ENCODE peak calls at places on chromosomes 2 and 18, in ten cellular contexts. A is colonic mucosa, H is neural progenitor cell, T is psoas muscle, P is Caco-2, G is astrocyte, V is left ventricle myocardium inferior, Z is GM12878, U is HCT116, F is mucosa of descending colon. M is an unnamed sample. For H3K4me1, the result is how much of the 10 kb centered on the place peaks cover.

GRCh38 chr2:225472161-225472560 is 72.7 kb downstream of the NYAP2 start:
- DNase-seq in A (no peak), H (peak), T (no peak), P (no peak), G (peak), V (no peak), Z (no peak), U (no peak), F (no peak), M (no peak)

GRCh38 chr2:195566201-195566600 is 90.8 kb upstream of the SLC39A10 start:
- DNase-seq in A (no peak), H (no peak), T (no peak), P (no peak), G (no peak), V (no peak), Z (no peak), U (no peak), F (no peak), M (no peak)

GRCh38 chr2:66305714-66306113 is 129.2 kb upstream of the MEIS1 start:
- DNase-seq in A (peak), H (no peak), T (peak), P (no peak), G (peak), V (peak), Z (no peak), U (no peak), F (peak), M (peak)

GRCh38 chr2:45532171-45532570 is 78.9 kb downstream of the SRBD1 start:
- DNase-seq in A (no peak), H (no peak), T (no peak), P (no peak), G (no peak), V (no peak), Z (no peak), U (no peak), F (no peak), M (no peak)

GRCh38 chr18:9380101-9380500 is 45.5 kb downstream of the TWSG1 start:
- DNase-seq in A (no peak), H (no peak), T (no peak), P (no peak), G (peak), V (no peak), Z (no peak), U (no peak), F (no peak), M (no peak)

GRCh38 chr2:239285071-239285931 is 115.5 kb downstream of the HDAC4 start:
- DNase-seq in A (no peak), H (no peak), T (peak), P (no peak), G (peak), V (peak), Z (no peak), U (no peak), F (no peak), M (no peak)

GRCh38 chr18:50424877-50425690 is 50.2 kb downstream of the SKA1 start:
- DNase-seq in A (no peak), H (no peak), T (no peak), P (peak), G (peak), V (peak), Z (no peak), U (no peak), F (no peak), M (no peak)

GRCh38 chr2:199818001-199818400 is 33.0 kb downstream of the FTCDNL1 start:
- DNase-seq in A (no peak), H (no peak), T (no peak), P (no peak), G (no peak), V (no peak), Z (no peak), U (no peak), F (no peak), M (no peak)

GRCh38 chr2:16716051-16716450 is 50.4 kb upstream of the CYRIA start:
- DNase-seq in A (no peak), H (no peak), T (no peak), P (no peak), G (no peak), V (no peak), Z (no peak), U (no peak), F (no peak), M (peak)

GRCh38 chr2:241560883-241561474 is 2.4 kb downstream of the BOK start:
- DNase-seq in A (no peak), H (no peak), T (no peak), P (no peak), G (peak), V (no peak), Z (no peak), U (no peak), F (peak), M (no peak)

GRCh38 chr18:79366177-79367094 is 29.3 kb upstream of the NFATC1 start:
- DNase-seq in A (no peak), H (no peak), T (no peak), P (no peak), G (peak), V (no peak), Z (no peak), U (no peak), F (no peak), M (no peak)

GRCh38 chr2:108396845-108397244 is 19.1 kb downstream of the SULT1C4 start:
- DNase-seq in A (no peak), H (peak), T (no peak), P (peak), G (no peak), V (no peak), Z (no peak), U (peak), F (no peak), M (no peak)

GRCh38 chr2:51068237-51068636 is 36.3 kb upstream of the NRXN1 start:
- DNase-seq in A (no peak), H (no peak), T (no peak), P (no peak), G (no peak), V (no peak), Z (no peak), U (no peak), F (no peak), M (no peak)

GRCh38 chr2:112150447-112150846 is 12.3 kb downstream of the FBLN7 start:
- DNase-seq in A (peak), H (no peak), T (no peak), P (no peak), G (peak), V (no peak), Z (no peak), U (no peak), F (no peak), M (peak)

GRCh38 chr2:102336502-102336945 is 19.1 kb upstream of the IL18R1 start:
- DNase-seq in A (no peak), H (no peak), T (no peak), P (no peak), G (no peak), V (no peak), Z (no peak), U (no peak), F (no peak), M (no peak)

GRCh38 chr2:179729961-179730360 is 131.5 kb downstream of the ZNF385B start:
- DNase-seq in A (no peak), H (no peak), T (no peak), P (no peak), G (no peak), V (no peak), Z (no peak), U (no peak), F (no peak), M (no peak)

GRCh38 chr18:13165636-13166423 is 52.7 kb upstream of the LDLRAD4 start:
- DNase-seq in A (no peak), H (peak), T (no peak), P (no peak), G (no peak), V (no peak), Z (no peak), U (no peak), F (no peak), M (no peak)

GRCh38 chr2:215699698-215700407 is 264.0 kb upstream of the FN1 start:
- DNase-seq in A (no peak), H (no peak), T (no peak), P (no peak), G (no peak), V (no peak), Z (no peak), U (no peak), F (no peak), M (no peak)

GRCh38 chr18:11810379-11810778 is 40.8 kb upstream of the CHMP1B start:
- DNase-seq in A (no peak), H (no peak), T (no peak), P (no peak), G (no peak), V (no peak), Z (no peak), U (no peak), F (no peak), M (no peak)

GRCh38 chr2:33272001-33272400 is 204.4 kb upstream of the RASGRP3 start:
- DNase-seq in A (no peak), H (no peak), T (no peak), P (no peak), G (peak), V (no peak), Z (peak), U (no peak), F (no peak), M (no peak)

GRCh38 chr2:32711219-32711618 is 83.4 kb downstream of the TTC27 start:
- DNase-seq in A (no peak), H (no peak), T (no peak), P (no peak), G (peak), V (no peak), Z (no peak), U (no peak), F (no peak), M (no peak)

GRCh38 chr2:47534179-47534919 is 131.4 kb downstream of the MSH2 start:
- DNase-seq in A (peak), H (no peak), T (no peak), P (no peak), G (peak), V (no peak), Z (no peak), U (no peak), F (no peak), M (no peak)

GRCh38 chr2:61950571-61951315 is 45.3 kb downstream of the COMMD1 start:
- DNase-seq in A (no peak), H (no peak), T (no peak), P (no peak), G (no peak), V (no peak), Z (no peak), U (no peak), F (no peak), M (no peak)

GRCh38 chr2:29073913-29074312 is 410 bp downstream of the PCARE start:
- DNase-seq in A (no peak), H (no peak), T (no peak), P (no peak), G (no peak), V (no peak), Z (no peak), U (no peak), F (no peak), M (no peak)

GRCh38 chr2:8239402-8240127 is 442.3 kb upstream of the ID2 start:
- DNase-seq in A (no peak), H (peak), T (no peak), P (no peak), G (peak), V (no peak), Z (no peak), U (no peak), F (no peak), M (peak)

GRCh38 chr2:191083546-191083945 is 67.2 kb downstream of the STAT4 start:
- DNase-seq in A (no peak), H (no peak), T (no peak), P (no peak), G (peak), V (no peak), Z (no peak), U (no peak), F (no peak), M (no peak)
- H3K4me1 ChIP-seq in A (under half), H (under half), T (under half), P (under half), G (under half), V (under half), Z (under half), U (under half), F (under half), M (under half)

DNA sequence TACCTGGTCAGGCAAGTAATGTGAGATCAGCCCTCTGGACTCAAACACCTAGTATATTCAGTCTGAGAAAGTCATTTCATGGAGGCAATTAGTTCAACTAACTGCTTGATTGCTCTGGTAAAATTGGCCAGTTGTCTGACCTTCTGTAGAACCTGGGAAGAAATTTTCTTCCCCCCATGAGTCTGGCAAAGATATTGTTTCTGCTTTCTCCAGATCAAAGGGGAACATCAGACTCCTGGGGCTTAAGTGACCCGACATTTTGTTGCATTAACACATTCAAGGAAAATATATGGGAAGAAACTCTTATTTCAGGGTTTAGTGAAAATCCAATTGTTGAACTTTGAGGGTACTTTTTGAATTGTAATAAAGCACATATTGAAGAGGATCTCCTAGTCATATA is 375.1 kb downstream of the SUCLG1 start:
- DNase-seq in A (no peak), H (no peak), T (no peak), P (no peak), G (no peak), V (no peak), Z (no peak), U (no peak), F (no peak), M (no peak)
- TF ChIP-seq CTCF in A (no peak), H (no peak), T (no peak), P (no peak), G (no peak), V (no peak), Z (no peak), U (no peak), F (no peak), M (no peak)

GRCh38 chr18:23881778-23882177 is 132.8 kb upstream of the TTC39C start:
- DNase-seq in A (no peak), H (no peak), T (no peak), P (no peak), G (no peak), V (no peak), Z (no peak), U (no peak), F (no peak), M (no peak)

GRCh38 chr18:23879966-23880565 is 134.5 kb upstream of the TTC39C start:
- DNase-seq in A (no peak), H (no peak), T (no peak), P (no peak), G (no peak), V (no peak), Z (no peak), U (no peak), F (no peak), M (no peak)

GRCh38 chr18:23879126-23879525 is 135.4 kb upstream of the TTC39C start:
- DNase-seq in A (no peak), H (no peak), T (no peak), P (no peak), G (no peak), V (no peak), Z (no peak), U (no peak), F (no peak), M (no peak)

GRCh38 chr18:23879544-23879943 is 135.0 kb upstream of the TTC39C start:
- DNase-seq in A (no peak), H (no peak), T (no peak), P (no peak), G (no peak), V (no peak), Z (no peak), U (no peak), F (no peak), M (no peak)

DNA sequence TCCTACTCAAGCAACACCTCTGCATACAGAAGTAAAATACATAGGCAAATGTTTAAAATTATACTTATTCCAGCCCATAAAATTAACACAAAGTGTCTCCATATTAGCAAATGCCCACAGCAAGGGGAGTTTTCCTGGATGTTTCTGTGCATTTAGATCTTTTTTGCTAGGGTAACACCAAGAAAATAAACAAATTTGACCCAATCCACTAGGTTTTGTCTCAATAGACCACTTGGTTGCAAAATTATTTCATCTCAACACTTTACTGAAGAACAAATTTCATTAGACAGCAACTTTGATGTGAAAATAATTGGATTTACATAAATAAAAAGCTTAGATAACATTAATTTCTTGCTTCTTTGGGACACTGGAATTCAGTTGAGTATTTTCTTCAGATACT is 133.6 kb upstream of the TTC39C start:
- DNase-seq in A (no peak), H (no peak), T (no peak), P (no peak), G (no peak), V (no peak), Z (no peak), U (no peak), F (no peak), M (no peak)
- H3K4me1 ChIP-seq in A (under half), H (under half), T (under half), P (under half), G (under half), V (under half), Z (under half), U (under half), F (under half), M (under half)

GRCh38 chr2:20562540-20563225 is 88.2 kb downstream of the HS1BP3 start:
- DNase-seq in A (no peak), H (peak), T (peak), P (peak), G (no peak), V (no peak), Z (no peak), U (no peak), F (no peak), M (no peak)
- TF ChIP-seq CTCF in A (no peak), H (peak), T (no peak), P (no peak), G (peak), V (peak), Z (no peak), U (no peak), F (no peak), M (peak)

GRCh38 chr18:27413495-27414401 is 228.6 kb upstream of the CHST9 start:
- DNase-seq in A (peak), H (no peak), T (no peak), P (no peak), G (peak), V (no peak), Z (no peak), U (no peak), F (no peak), M (peak)

GRCh38 chr18:27415495-27415894 is 230.4 kb upstream of the CHST9 start:
- DNase-seq in A (no peak), H (no peak), T (no peak), P (no peak), G (no peak), V (no peak), Z (no peak), U (no peak), F (no peak), M (no peak)

GRCh38 chr18:27411911-27412310 is 226.8 kb upstream of the CHST9 start:
- DNase-seq in A (no peak), H (no peak), T (no peak), P (no peak), G (peak), V (no peak), Z (no peak), U (no peak), F (no peak), M (no peak)

GRCh38 chr18:27412551-27412950 is 227.4 kb upstream of the CHST9 start:
- DNase-seq in A (no peak), H (no peak), T (no peak), P (no peak), G (no peak), V (no peak), Z (no peak), U (no peak), F (no peak), M (no peak)

GRCh38 chr18:27414691-27415090 is 229.6 kb upstream of the CHST9 start:
- DNase-seq in A (no peak), H (no peak), T (no peak), P (no peak), G (no peak), V (no peak), Z (no peak), U (no peak), F (no peak), M (no peak)
- H3K4me1 ChIP-seq in A (under half), H (under half), T (under half), P (under half), G (under half), V (under half), Z (under half), U (under half), F (under half), M (under half)

GRCh38 chr2:231300020-231300721 is 95.3 kb upstream of the B3GNT7 start:
- DNase-seq in A (no peak), H (no peak), T (no peak), P (no peak), G (peak), V (no peak), Z (peak), U (no peak), F (no peak), M (no peak)
- TF ChIP-seq CTCF in A (no peak), H (no peak), T (no peak), P (no peak), G (no peak), V (no peak), Z (no peak), U (no peak), F (no peak), M (no peak)

DNA sequence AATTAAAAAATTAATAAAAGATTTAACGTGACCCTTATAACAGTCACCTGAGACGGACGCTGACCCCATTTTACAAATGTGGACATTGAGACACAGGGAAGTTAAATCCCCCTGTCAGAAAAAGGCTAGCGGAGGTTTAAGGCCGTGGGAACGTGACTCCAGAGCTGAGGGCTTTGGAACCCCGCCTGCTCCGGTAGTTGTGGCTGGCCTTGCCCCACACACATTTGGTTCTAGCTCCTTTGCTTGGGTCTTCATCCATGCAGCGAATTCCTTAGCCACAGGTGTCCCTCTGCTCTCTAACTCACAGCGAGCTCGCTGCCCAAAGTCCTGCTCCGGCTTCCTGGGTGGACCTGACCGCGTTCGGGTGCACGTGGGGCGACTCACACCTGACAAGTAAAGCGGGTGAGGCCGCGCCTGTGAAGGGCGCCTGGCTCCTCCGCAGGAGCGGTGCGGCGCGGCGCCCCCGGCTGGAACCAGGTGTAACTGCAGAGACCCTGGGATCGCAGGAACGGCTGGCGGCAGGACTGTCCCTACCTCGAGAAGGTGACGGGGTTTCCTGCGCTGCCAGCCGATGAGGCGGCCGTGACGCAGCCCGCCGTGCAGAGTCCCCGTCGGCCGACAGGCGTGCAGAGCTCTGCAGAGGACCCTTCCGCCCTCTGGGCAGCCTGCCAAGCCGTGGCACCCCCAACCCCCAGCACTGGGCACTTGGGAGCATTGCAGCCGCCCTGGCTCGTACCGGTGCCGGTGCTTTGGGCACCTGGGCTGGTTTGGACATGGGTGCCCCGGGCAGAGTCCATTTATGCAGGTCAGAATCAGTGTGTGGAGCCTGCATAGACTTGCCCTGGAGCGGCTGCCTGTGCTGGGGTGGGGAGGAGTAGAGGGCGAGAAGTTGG is 2.4 kb upstream of the PROC start:
- DNase-seq in A (peak), H (peak), T (peak), P (peak), G (no peak), V (peak), Z (no peak), U (peak), F (peak), M (no peak)
- H3K4me1 ChIP-seq in A (under half), H (under half), T (under half), P (under half), G (under half), V (under half), Z (under half), U (under half), F (under half), M (under half)

GRCh38 chr2:185215497-185215896 is 523.1 kb upstream of the FSIP2 start:
- DNase-seq in A (no peak), H (peak), T (no peak), P (no peak), G (no peak), V (no peak), Z (no peak), U (no peak), F (no peak), M (no peak)
- TF ChIP-seq CTCF in A (no peak), H (peak), T (no peak), P (no peak), G (no peak), V (no peak), Z (peak), U (no peak), F (no peak), M (no peak)